ENCODE peak calls at places on chromosomes 4 and X, in eight cellular contexts. A is Panc1, T is right lobe of liver, L is neural progenitor cell, E is Caco-2, O is psoas muscle, Y is choroid plexus epithelial cell, M is GM06990. G is an unnamed sample.

GRCh38 chr4:84622959-84623358 is 40.0 kb downstream of the CDS1 start:
- DNase-seq in A (no peak), T (no peak), L (no peak), E (no peak), O (no peak), Y (peak; percentile 68), M (no peak), G (no peak)

GRCh38 chr4:113739197-113739596 is 22.3 kb downstream of the CAMK2D start:
- DNase-seq in A (no peak), T (no peak), L (no peak), E (no peak), O (no peak), Y (no peak), M (no peak), G (no peak)

GRCh38 chr4:86935499-86935832 is 655 bp downstream of the AFF1 start:
- DNase-seq in A (no peak), T (no peak), L (no peak), E (peak; percentile 38), O (no peak), Y (no peak), M (no peak), G (peak; percentile 72)

GRCh38 chr4:6071191-6071958 is 53.1 kb upstream of the C4orf50 start:
- DNase-seq in A (no peak), T (no peak), L (peak; percentile 20), E (no peak), O (no peak), Y (no peak), M (no peak), G (no peak)

GRCh38 chrX:17527135-17527701 is 152.2 kb downstream of the NHS start:
- DNase-seq in A (no peak), T (no peak), L (peak; percentile 25), E (no peak), O (no peak), Y (no peak), M (no peak), G (no peak)

GRCh38 chr4:8435656-8436121 is 4.8 kb downstream of the ACOX3 start:
- DNase-seq in A (no peak), T (no peak), L (no peak), E (peak; percentile 56), O (no peak), Y (peak; percentile 56), M (peak; percentile 56), G (peak; percentile 67)

GRCh38 chr4:145808021-145808650 is 128.2 kb downstream of the C4orf51 start:
- DNase-seq in A (peak; percentile 35), T (no peak), L (no peak), E (peak; percentile 47), O (no peak), Y (peak; percentile 97), M (peak; percentile 77), G (no peak)

GRCh38 chrX:44495091-44495490 is 47.6 kb downstream of the FUNDC1 start:
- DNase-seq in A (no peak), T (no peak), L (no peak), E (no peak), O (no peak), Y (no peak), M (no peak), G (no peak)

GRCh38 chr4:54173281-54173912 is 55.7 kb upstream of the PDGFRA start:
- DNase-seq in A (no peak), T (no peak), L (no peak), E (no peak), O (no peak), Y (no peak), M (no peak), G (no peak)

DNA sequence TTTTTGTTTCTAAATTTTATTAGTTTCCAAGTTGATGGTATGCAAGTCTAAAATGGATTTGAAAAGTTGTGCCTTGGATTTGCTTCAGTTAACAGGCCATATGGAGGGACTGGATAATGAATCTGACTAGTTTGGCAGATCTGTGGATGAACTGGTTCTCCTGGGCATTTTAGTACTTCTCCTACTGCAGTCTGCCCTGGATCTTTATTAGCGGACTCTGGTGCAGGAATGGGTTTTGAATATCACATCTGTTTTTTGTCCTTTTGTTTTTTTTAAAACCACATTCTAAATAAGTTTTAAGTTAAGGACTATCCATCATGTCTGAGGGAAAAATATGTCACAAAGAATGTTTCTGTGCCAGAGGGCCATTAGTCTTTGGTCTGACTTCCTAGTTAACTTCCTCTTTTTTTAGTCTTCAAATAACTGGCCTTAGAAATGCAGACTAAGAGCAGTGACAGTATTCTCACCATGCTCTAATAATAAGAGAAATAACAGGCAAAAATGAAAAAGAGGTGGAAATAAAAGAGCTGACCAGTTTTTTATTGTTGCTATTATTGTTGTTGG is 13.9 kb upstream of the DCK start:
- DNase-seq in A (no peak), T (no peak), L (no peak), E (no peak), O (no peak), Y (no peak), M (peak; percentile 22), G (no peak)
- H3K4me3 ChIP-seq in A (no peak overlapping the region), T (no peak overlapping the region), L (no peak overlapping the region), E (no peak overlapping the region), O (no peak overlapping the region), Y (no peak overlapping the region), M (no peak overlapping the region), G (no peak overlapping the region)

DNA sequence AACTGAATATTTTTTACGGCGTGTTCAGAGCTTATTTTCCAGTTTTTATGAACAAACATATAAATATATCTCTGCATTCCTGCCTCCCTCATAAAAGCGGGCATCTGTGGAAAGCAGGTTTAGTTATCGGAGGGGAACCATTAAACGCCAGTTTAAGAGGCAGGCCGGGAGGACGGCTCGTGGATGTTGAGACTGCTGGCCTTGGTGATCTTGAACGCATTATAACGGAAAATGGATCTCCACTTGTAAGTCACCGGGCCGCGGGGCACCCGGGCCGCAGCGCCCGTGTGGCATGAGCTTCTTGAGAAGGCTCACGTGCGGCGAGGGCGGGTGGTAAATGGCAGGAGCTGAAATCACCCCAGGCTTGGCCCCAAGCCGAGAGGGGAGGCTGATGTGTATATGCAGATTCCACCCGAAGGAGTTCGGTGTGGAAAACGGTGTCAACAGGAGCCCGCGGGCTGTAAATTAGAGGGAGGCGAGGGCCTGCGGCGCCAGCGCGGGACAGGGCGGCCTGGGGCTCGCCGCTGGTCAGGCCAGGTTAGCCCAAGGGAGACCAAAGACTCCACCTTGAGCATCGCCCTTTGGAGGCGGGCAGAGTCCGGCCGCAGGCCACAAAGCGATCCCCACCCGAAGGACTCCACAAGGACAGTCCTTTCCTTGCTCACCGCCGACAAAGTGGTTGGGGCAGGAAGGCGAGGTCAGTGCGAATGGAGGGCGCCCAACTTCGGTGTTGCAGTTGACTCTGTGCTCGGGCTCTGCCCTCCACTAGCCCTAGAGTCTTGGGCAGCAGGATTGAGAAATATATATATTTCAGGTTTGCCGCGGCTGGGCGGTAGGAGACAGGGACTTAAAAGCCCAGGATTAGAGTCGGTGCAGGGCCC is 1.3 kb upstream of the HAND2 start:
- DNase-seq in A (no peak), T (no peak), L (peak; percentile 47), E (no peak), O (peak; percentile 38), Y (no peak), M (no peak), G (no peak)
- H3K4me3 ChIP-seq in A (no peak overlapping the region), T (peak overlapping the region; percentile 35), L (no peak overlapping the region), E (no peak overlapping the region), O (no peak overlapping the region), Y (no peak overlapping the region), M (no peak overlapping the region), G (no peak overlapping the region)

DNA sequence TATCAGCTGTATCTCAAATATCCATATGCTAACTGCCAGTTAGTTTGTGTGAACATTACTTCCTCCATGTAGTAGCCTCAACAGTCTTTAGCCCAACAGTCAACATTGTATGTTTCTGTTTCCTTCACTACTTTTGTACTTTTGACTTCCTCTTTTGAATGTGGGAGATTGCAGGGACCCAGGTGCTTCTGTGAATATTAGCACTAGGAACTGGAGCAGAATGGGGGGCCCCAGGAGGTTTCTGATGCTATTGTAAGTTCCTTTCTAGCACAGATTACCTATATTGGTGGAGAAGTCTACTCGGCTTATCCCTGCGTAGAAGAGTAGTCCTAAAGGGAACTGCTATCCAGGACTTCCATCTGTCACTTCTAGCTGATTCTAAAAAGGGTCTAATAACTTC is 2.3 kb downstream of the PLAC8 start:
- DNase-seq in A (no peak), T (no peak), L (no peak), E (no peak), O (no peak), Y (no peak), M (peak; percentile 66), G (peak; percentile 77)
- H3K4me3 ChIP-seq in A (peak overlapping the region; percentile 67), T (peak overlapping the region; percentile 17), L (no peak overlapping the region), E (no peak overlapping the region), O (no peak overlapping the region), Y (no peak overlapping the region), M (peak overlapping the region; percentile 77), G (peak overlapping the region; percentile 25)

GRCh38 chrX:128543114-128543513 is 490.9 kb upstream of the ACTRT1 start:
- DNase-seq in A (no peak), T (no peak), L (no peak), E (no peak), O (no peak), Y (no peak), M (no peak), G (no peak)
- H3K4me3 ChIP-seq in A (no peak overlapping the region), T (no peak overlapping the region), L (no peak overlapping the region), E (no peak overlapping the region), O (no peak overlapping the region), Y (no peak overlapping the region), M (no peak overlapping the region), G (no peak overlapping the region)

GRCh38 chrX:30301977-30302376 is 7.2 kb downstream of the NR0B1 start:
- DNase-seq in A (no peak), T (no peak), L (peak; percentile 40), E (no peak), O (no peak), Y (peak; percentile 54), M (no peak), G (no peak)
- H3K4me3 ChIP-seq in A (no peak overlapping the region), T (no peak overlapping the region), L (no peak overlapping the region), E (no peak overlapping the region), O (no peak overlapping the region), Y (no peak overlapping the region), M (no peak overlapping the region), G (no peak overlapping the region)

GRCh38 chr4:159267940-159268327 is 165.1 kb downstream of the RAPGEF2 start:
- DNase-seq in A (no peak), T (no peak), L (no peak), E (no peak), O (no peak), Y (no peak), M (no peak), G (no peak)

GRCh38 chr4:159269143-159269542 is 166.3 kb downstream of the RAPGEF2 start:
- DNase-seq in A (no peak), T (no peak), L (no peak), E (no peak), O (no peak), Y (no peak), M (no peak), G (no peak)

GRCh38 chr4:159268607-159269006 is 165.7 kb downstream of the RAPGEF2 start:
- DNase-seq in A (no peak), T (no peak), L (no peak), E (no peak), O (no peak), Y (no peak), M (no peak), G (no peak)

GRCh38 chr4:159269956-159270355 is 167.1 kb downstream of the RAPGEF2 start:
- DNase-seq in A (no peak), T (no peak), L (no peak), E (no peak), O (no peak), Y (no peak), M (no peak), G (no peak)

GRCh38 chr4:159267023-159267939 is 164.4 kb downstream of the RAPGEF2 start:
- DNase-seq in A (no peak), T (no peak), L (peak; percentile 18), E (no peak), O (no peak), Y (peak; percentile 23), M (no peak), G (no peak)
- H3K4me3 ChIP-seq in A (no peak overlapping the region), T (peak overlapping the region; percentile 9), L (no peak overlapping the region), E (no peak overlapping the region), O (peak overlapping the region; percentile 38), Y (peak overlapping the region; percentile 22), M (no peak overlapping the region), G (no peak overlapping the region)

G was measured in Peyer's patch.